ENCODE peak calls at places on chromosomes 3 and 15, in eight cellular contexts. M, P, Q, J, E, U, V and G are unnamed samples.

GRCh38 chr15:86125775-86126174 is 46.1 kb downstream of the AGBL1 start:
- DNase-seq in M (no peak), P (no peak), U (no peak), V (no peak), E (no peak), Q (no peak), J (no peak), G (no peak)

GRCh38 chr3:50138266-50139230 is 16.6 kb upstream of the SEMA3F start:
- DNase-seq in V (no peak), U (no peak), P (no peak), Q (no peak), M (no peak), E (no peak), J (no peak), G (no peak)

GRCh38 chr3:42276419-42277132 is 10.6 kb upstream of the CCK start:
- DNase-seq in U (no peak), M (no peak), P (no peak), J (no peak), V (no peak), Q (no peak), E (no peak), G (no peak)

GRCh38 chr3:71517206-71517855 is 66.2 kb downstream of the FOXP1 start:
- DNase-seq in J (no peak), M (no peak), V (no peak), Q (no peak), P (no peak), U (no peak), E (no peak), G (no peak)

GRCh38 chr3:185341616-185342457 is 21.1 kb upstream of the MAP3K13 start:
- DNase-seq in U (no peak), J (no peak), V (no peak), M (peak; percentile 17), Q (no peak), E (no peak), P (no peak), G (no peak)

GRCh38 chr3:195543642-195544536 is 764 bp upstream of the PPP1R2 start:
- DNase-seq in Q (no peak), P (no peak), J (no peak), E (no peak), U (no peak), M (peak; percentile 32), V (peak; percentile 88), G (no peak)

GRCh38 chr15:65914981-65915925 is 46.0 kb downstream of the RAB11A start:
- DNase-seq in U (no peak), Q (no peak), V (no peak), E (no peak), P (no peak), J (no peak), M (no peak), G (peak; percentile 69)

GRCh38 chr15:39321977-39322376 is 258.9 kb upstream of the THBS1 start:
- DNase-seq in V (no peak), Q (no peak), E (no peak), J (peak; percentile 15), U (no peak), M (peak; percentile 43), P (peak; percentile 43), G (no peak)

GRCh38 chr15:69735126-69735525 is 282.5 kb downstream of the RPLP1 start:
- DNase-seq in E (no peak), Q (no peak), U (no peak), M (peak; percentile 27), V (no peak), J (peak; percentile 97), P (no peak), G (no peak)

GRCh38 chr3:34159613-34160420 is 361.4 kb downstream of the PDCD6IP start:
- DNase-seq in V (no peak), E (no peak), U (no peak), P (no peak), Q (no peak), M (no peak), J (no peak), G (no peak)

GRCh38 chr3:177236704-177237103 is 39.4 kb upstream of the TBL1XR1 start:
- DNase-seq in U (no peak), E (no peak), P (no peak), Q (no peak), M (peak; percentile 38), J (no peak), V (no peak), G (no peak)

GRCh38 chr3:149553781-149554451 is 79.4 kb downstream of the TM4SF4 start:
- DNase-seq in V (no peak), U (peak; percentile 74), M (peak; percentile 88), P (no peak), E (peak; percentile 50), J (peak; percentile 54), Q (no peak), G (no peak)

GRCh38 chr15:73374599-73374998 is 5.8 kb upstream of the HCN4 start:
- DNase-seq in E (no peak), V (no peak), P (no peak), J (no peak), Q (no peak), U (no peak), M (no peak), G (no peak)

GRCh38 chr3:138950006-138950644 is 3.1 kb downstream of the FOXL2NB start:
- DNase-seq in E (no peak), V (no peak), U (no peak), M (no peak), P (peak; percentile 69), Q (no peak), J (no peak), G (no peak)

GRCh38 chr3:173911446-173911845 is 513.9 kb downstream of the NLGN1 start:
- DNase-seq in Q (no peak), V (no peak), P (no peak), J (no peak), U (no peak), E (no peak), M (no peak), G (no peak)

GRCh38 chr3:156497326-156497725 is 57.6 kb downstream of the SSR3 start:
- DNase-seq in Q (no peak), P (no peak), U (no peak), J (no peak), E (no peak), M (peak; percentile 57), V (no peak), G (no peak)

GRCh38 chr15:98683821-98684220 is 35.5 kb downstream of the IGF1R start:
- DNase-seq in J (no peak), U (no peak), E (no peak), P (no peak), V (no peak), M (no peak), Q (no peak), G (no peak)

GRCh38 chr3:35773398-35773797 is 134.1 kb downstream of the ARPP21 start:
- DNase-seq in Q (no peak), U (no peak), V (no peak), J (no peak), E (no peak), P (no peak), M (no peak), G (no peak)

GRCh38 chr3:189512039-189512438 is 119.2 kb upstream of the TP63 start:
- DNase-seq in Q (no peak), M (no peak), V (no peak), U (no peak), P (no peak), J (no peak), E (no peak), G (no peak)

GRCh38 chr3:9552252-9552999 is 1.2 kb downstream of the LHFPL4 start:
- DNase-seq in U (peak; percentile 13), M (peak; percentile 60), E (peak; percentile 46), Q (peak; percentile 27), J (no peak), P (no peak), V (peak; percentile 37), G (no peak)

GRCh38 chr3:4358273-4358672 is 55.1 kb downstream of the SETMAR start:
- DNase-seq in M (peak; percentile 19), V (no peak), E (no peak), Q (no peak), P (peak; percentile 24), J (no peak), U (no peak), G (no peak)

GRCh38 chr3:4719011-4719649 is 226.0 kb downstream of the ITPR1 start:
- DNase-seq in U (no peak), P (no peak), Q (no peak), V (no peak), M (no peak), E (no peak), J (no peak), G (no peak)

GRCh38 chr3:138202945-138203701 is 16.0 kb downstream of the ARMC8 start:
- DNase-seq in J (no peak), E (no peak), U (no peak), V (no peak), P (no peak), M (no peak), Q (no peak), G (no peak)

GRCh38 chr3:169868369-169868768 is 1.4 kb downstream of the LRRC31 start:
- DNase-seq in V (no peak), M (no peak), E (no peak), U (no peak), Q (no peak), J (no peak), P (no peak), G (no peak)

GRCh38 chr3:160981217-160981938 is 123.8 kb downstream of the B3GALNT1 start:
- DNase-seq in E (peak; percentile 21), J (no peak), M (peak; percentile 69), Q (no peak), U (no peak), V (no peak), P (no peak), G (no peak)